ENCODE peak calls at places on chromosomes 3 and 15, in nine cellular contexts. One of them, this sample, is unnamed.

GRCh38 chr15:48389701-48390143 is 58.5 kb downstream of the DUT start:
- DNase-seq in progenitor cell of endocrine pancreas: no peak
- DNase-seq in fibroblast of lung: peak; percentile 77
- DNase-seq in left ventricle myocardium inferior: no peak
- DNase-seq in HTR-8/SVneo: no peak
- DNase-seq in activated CD4-positive, alpha-beta T cell treated with anti-CD3 and anti-CD28 coated beads, Interleukin-2, amount 50 U/mL, for 24 hours: no peak
- DNase-seq in stimulated activated CD4-positive, alpha-beta T cell treated with anti-CD3 and anti-CD28 coated beads, TNF-alpha, amount 100 ng/mL, for 48 hours: no peak
- DNase-seq in HS-5: no peak
- DNase-seq in activated naive CD8-positive, alpha-beta T cell treated with anti-CD3 and anti-CD28 coated beads for 36 hours: no peak
- DNase-seq in this sample: no peak

GRCh38 chr3:30848093-30848779 is 46.2 kb downstream of the GADL1 start:
- DNase-seq in progenitor cell of endocrine pancreas: no peak
- DNase-seq in fibroblast of lung: no peak
- DNase-seq in left ventricle myocardium inferior: no peak
- DNase-seq in HTR-8/SVneo: no peak
- DNase-seq in activated CD4-positive, alpha-beta T cell treated with anti-CD3 and anti-CD28 coated beads, Interleukin-2, amount 50 U/mL, for 24 hours: no peak
- DNase-seq in stimulated activated CD4-positive, alpha-beta T cell treated with anti-CD3 and anti-CD28 coated beads, TNF-alpha, amount 100 ng/mL, for 48 hours: no peak
- DNase-seq in HS-5: no peak
- DNase-seq in activated naive CD8-positive, alpha-beta T cell treated with anti-CD3 and anti-CD28 coated beads for 36 hours: no peak
- DNase-seq in this sample: no peak

GRCh38 chr15:39404767-39405173 is 176.1 kb upstream of the THBS1 start:
- DNase-seq in progenitor cell of endocrine pancreas: no peak
- DNase-seq in fibroblast of lung: peak; percentile 86
- DNase-seq in left ventricle myocardium inferior: no peak
- DNase-seq in HTR-8/SVneo: peak; percentile 72
- DNase-seq in activated CD4-positive, alpha-beta T cell treated with anti-CD3 and anti-CD28 coated beads, Interleukin-2, amount 50 U/mL, for 24 hours: no peak
- DNase-seq in stimulated activated CD4-positive, alpha-beta T cell treated with anti-CD3 and anti-CD28 coated beads, TNF-alpha, amount 100 ng/mL, for 48 hours: no peak
- DNase-seq in HS-5: peak; percentile 96
- DNase-seq in activated naive CD8-positive, alpha-beta T cell treated with anti-CD3 and anti-CD28 coated beads for 36 hours: no peak
- DNase-seq in this sample: no peak

GRCh38 chr3:5190147-5190791 is 2.8 kb downstream of the EDEM1 start:
- DNase-seq in progenitor cell of endocrine pancreas: no peak
- DNase-seq in fibroblast of lung: no peak
- DNase-seq in left ventricle myocardium inferior: no peak
- DNase-seq in HTR-8/SVneo: no peak
- DNase-seq in activated CD4-positive, alpha-beta T cell treated with anti-CD3 and anti-CD28 coated beads, Interleukin-2, amount 50 U/mL, for 24 hours: no peak
- DNase-seq in stimulated activated CD4-positive, alpha-beta T cell treated with anti-CD3 and anti-CD28 coated beads, TNF-alpha, amount 100 ng/mL, for 48 hours: peak; percentile 15
- DNase-seq in HS-5: no peak
- DNase-seq in activated naive CD8-positive, alpha-beta T cell treated with anti-CD3 and anti-CD28 coated beads for 36 hours: no peak
- DNase-seq in this sample: no peak

GRCh38 chr3:1214928-1215327 is 122.1 kb downstream of the CNTN6 start:
- DNase-seq in progenitor cell of endocrine pancreas: no peak
- DNase-seq in fibroblast of lung: peak; percentile 74
- DNase-seq in left ventricle myocardium inferior: no peak
- DNase-seq in HTR-8/SVneo: no peak
- DNase-seq in activated CD4-positive, alpha-beta T cell treated with anti-CD3 and anti-CD28 coated beads, Interleukin-2, amount 50 U/mL, for 24 hours: no peak
- DNase-seq in stimulated activated CD4-positive, alpha-beta T cell treated with anti-CD3 and anti-CD28 coated beads, TNF-alpha, amount 100 ng/mL, for 48 hours: no peak
- DNase-seq in HS-5: no peak
- DNase-seq in activated naive CD8-positive, alpha-beta T cell treated with anti-CD3 and anti-CD28 coated beads for 36 hours: no peak
- DNase-seq in this sample: no peak

GRCh38 chr3:29144807-29145206 is 136.1 kb upstream of the RBMS3 start:
- DNase-seq in progenitor cell of endocrine pancreas: no peak
- DNase-seq in fibroblast of lung: peak; percentile 51
- DNase-seq in left ventricle myocardium inferior: peak; percentile 20
- DNase-seq in HTR-8/SVneo: no peak
- DNase-seq in activated CD4-positive, alpha-beta T cell treated with anti-CD3 and anti-CD28 coated beads, Interleukin-2, amount 50 U/mL, for 24 hours: no peak
- DNase-seq in stimulated activated CD4-positive, alpha-beta T cell treated with anti-CD3 and anti-CD28 coated beads, TNF-alpha, amount 100 ng/mL, for 48 hours: no peak
- DNase-seq in HS-5: no peak
- DNase-seq in activated naive CD8-positive, alpha-beta T cell treated with anti-CD3 and anti-CD28 coated beads for 36 hours: no peak
- DNase-seq in this sample: no peak

GRCh38 chr3:112472676-112473075 is 26.6 kb downstream of the BTLA start:
- DNase-seq in progenitor cell of endocrine pancreas: no peak
- DNase-seq in fibroblast of lung: peak; percentile 6
- DNase-seq in left ventricle myocardium inferior: no peak
- DNase-seq in HTR-8/SVneo: no peak
- DNase-seq in activated CD4-positive, alpha-beta T cell treated with anti-CD3 and anti-CD28 coated beads, Interleukin-2, amount 50 U/mL, for 24 hours: no peak
- DNase-seq in stimulated activated CD4-positive, alpha-beta T cell treated with anti-CD3 and anti-CD28 coated beads, TNF-alpha, amount 100 ng/mL, for 48 hours: no peak
- DNase-seq in HS-5: no peak
- DNase-seq in activated naive CD8-positive, alpha-beta T cell treated with anti-CD3 and anti-CD28 coated beads for 36 hours: no peak
- DNase-seq in this sample: no peak

GRCh38 chr3:55307622-55308021 is 179.5 kb downstream of the WNT5A start:
- DNase-seq in progenitor cell of endocrine pancreas: no peak
- DNase-seq in fibroblast of lung: no peak
- DNase-seq in left ventricle myocardium inferior: no peak
- DNase-seq in HTR-8/SVneo: no peak
- DNase-seq in activated CD4-positive, alpha-beta T cell treated with anti-CD3 and anti-CD28 coated beads, Interleukin-2, amount 50 U/mL, for 24 hours: no peak
- DNase-seq in stimulated activated CD4-positive, alpha-beta T cell treated with anti-CD3 and anti-CD28 coated beads, TNF-alpha, amount 100 ng/mL, for 48 hours: no peak
- DNase-seq in HS-5: no peak
- DNase-seq in activated naive CD8-positive, alpha-beta T cell treated with anti-CD3 and anti-CD28 coated beads for 36 hours: no peak
- DNase-seq in this sample: no peak

GRCh38 chr3:52108302-52109232 is 45.7 kb downstream of the POC1A start:
- DNase-seq in progenitor cell of endocrine pancreas: no peak
- DNase-seq in fibroblast of lung: no peak
- DNase-seq in left ventricle myocardium inferior: peak; percentile 55
- DNase-seq in HTR-8/SVneo: no peak
- DNase-seq in activated CD4-positive, alpha-beta T cell treated with anti-CD3 and anti-CD28 coated beads, Interleukin-2, amount 50 U/mL, for 24 hours: no peak
- DNase-seq in stimulated activated CD4-positive, alpha-beta T cell treated with anti-CD3 and anti-CD28 coated beads, TNF-alpha, amount 100 ng/mL, for 48 hours: no peak
- DNase-seq in HS-5: no peak
- DNase-seq in activated naive CD8-positive, alpha-beta T cell treated with anti-CD3 and anti-CD28 coated beads for 36 hours: no peak
- DNase-seq in this sample: no peak

GRCh38 chr3:149330609-149331008 is 2.8 kb downstream of the TM4SF18 start:
- DNase-seq in progenitor cell of endocrine pancreas: no peak
- DNase-seq in fibroblast of lung: peak; percentile 33
- DNase-seq in left ventricle myocardium inferior: no peak
- DNase-seq in HTR-8/SVneo: no peak
- DNase-seq in activated CD4-positive, alpha-beta T cell treated with anti-CD3 and anti-CD28 coated beads, Interleukin-2, amount 50 U/mL, for 24 hours: no peak
- DNase-seq in stimulated activated CD4-positive, alpha-beta T cell treated with anti-CD3 and anti-CD28 coated beads, TNF-alpha, amount 100 ng/mL, for 48 hours: no peak
- DNase-seq in HS-5: no peak
- DNase-seq in activated naive CD8-positive, alpha-beta T cell treated with anti-CD3 and anti-CD28 coated beads for 36 hours: no peak
- DNase-seq in this sample: no peak

GRCh38 chr15:77013786-77014136 is 18.8 kb downstream of the PSTPIP1 start:
- DNase-seq in progenitor cell of endocrine pancreas: no peak
- DNase-seq in fibroblast of lung: no peak
- DNase-seq in left ventricle myocardium inferior: no peak
- DNase-seq in HTR-8/SVneo: no peak
- DNase-seq in activated CD4-positive, alpha-beta T cell treated with anti-CD3 and anti-CD28 coated beads, Interleukin-2, amount 50 U/mL, for 24 hours: peak; percentile 88
- DNase-seq in stimulated activated CD4-positive, alpha-beta T cell treated with anti-CD3 and anti-CD28 coated beads, TNF-alpha, amount 100 ng/mL, for 48 hours: peak; percentile 84
- DNase-seq in HS-5: no peak
- DNase-seq in activated naive CD8-positive, alpha-beta T cell treated with anti-CD3 and anti-CD28 coated beads for 36 hours: peak; percentile 90
- DNase-seq in this sample: no peak

GRCh38 chr3:64188810-64189560 is 36.3 kb downstream of the PRICKLE2 start:
- DNase-seq in progenitor cell of endocrine pancreas: no peak
- DNase-seq in fibroblast of lung: peak; percentile 96
- DNase-seq in left ventricle myocardium inferior: no peak
- DNase-seq in HTR-8/SVneo: peak; percentile 64
- DNase-seq in activated CD4-positive, alpha-beta T cell treated with anti-CD3 and anti-CD28 coated beads, Interleukin-2, amount 50 U/mL, for 24 hours: no peak
- DNase-seq in stimulated activated CD4-positive, alpha-beta T cell treated with anti-CD3 and anti-CD28 coated beads, TNF-alpha, amount 100 ng/mL, for 48 hours: no peak
- DNase-seq in HS-5: peak; percentile 86
- DNase-seq in activated naive CD8-positive, alpha-beta T cell treated with anti-CD3 and anti-CD28 coated beads for 36 hours: no peak
- DNase-seq in this sample: no peak

GRCh38 chr15:84833447-84833846 is 16.3 kb downstream of the ALPK3 start:
- DNase-seq in progenitor cell of endocrine pancreas: no peak
- DNase-seq in fibroblast of lung: peak; percentile 52
- DNase-seq in left ventricle myocardium inferior: no peak
- DNase-seq in HTR-8/SVneo: no peak
- DNase-seq in activated CD4-positive, alpha-beta T cell treated with anti-CD3 and anti-CD28 coated beads, Interleukin-2, amount 50 U/mL, for 24 hours: no peak
- DNase-seq in stimulated activated CD4-positive, alpha-beta T cell treated with anti-CD3 and anti-CD28 coated beads, TNF-alpha, amount 100 ng/mL, for 48 hours: no peak
- DNase-seq in HS-5: no peak
- DNase-seq in activated naive CD8-positive, alpha-beta T cell treated with anti-CD3 and anti-CD28 coated beads for 36 hours: no peak
- DNase-seq in this sample: no peak

GRCh38 chr3:143707848-143708247 is 140.4 kb downstream of the SLC9A9 start:
- DNase-seq in progenitor cell of endocrine pancreas: no peak
- DNase-seq in fibroblast of lung: peak; percentile 27
- DNase-seq in left ventricle myocardium inferior: no peak
- DNase-seq in HTR-8/SVneo: no peak
- DNase-seq in activated CD4-positive, alpha-beta T cell treated with anti-CD3 and anti-CD28 coated beads, Interleukin-2, amount 50 U/mL, for 24 hours: no peak
- DNase-seq in stimulated activated CD4-positive, alpha-beta T cell treated with anti-CD3 and anti-CD28 coated beads, TNF-alpha, amount 100 ng/mL, for 48 hours: no peak
- DNase-seq in HS-5: no peak
- DNase-seq in activated naive CD8-positive, alpha-beta T cell treated with anti-CD3 and anti-CD28 coated beads for 36 hours: no peak
- DNase-seq in this sample: no peak

GRCh38 chr3:4834403-4834866 is 144.8 kb upstream of the BHLHE40 start:
- DNase-seq in progenitor cell of endocrine pancreas: no peak
- DNase-seq in fibroblast of lung: peak; percentile 72
- DNase-seq in left ventricle myocardium inferior: no peak
- DNase-seq in HTR-8/SVneo: no peak
- DNase-seq in activated CD4-positive, alpha-beta T cell treated with anti-CD3 and anti-CD28 coated beads, Interleukin-2, amount 50 U/mL, for 24 hours: peak; percentile 62
- DNase-seq in stimulated activated CD4-positive, alpha-beta T cell treated with anti-CD3 and anti-CD28 coated beads, TNF-alpha, amount 100 ng/mL, for 48 hours: peak; percentile 66
- DNase-seq in HS-5: no peak
- DNase-seq in activated naive CD8-positive, alpha-beta T cell treated with anti-CD3 and anti-CD28 coated beads for 36 hours: peak; percentile 83
- DNase-seq in this sample: no peak

GRCh38 chr15:89448825-89449224 is 47.6 kb downstream of the RHCG start:
- DNase-seq in progenitor cell of endocrine pancreas: no peak
- DNase-seq in fibroblast of lung: no peak
- DNase-seq in left ventricle myocardium inferior: no peak
- DNase-seq in HTR-8/SVneo: no peak
- DNase-seq in activated CD4-positive, alpha-beta T cell treated with anti-CD3 and anti-CD28 coated beads, Interleukin-2, amount 50 U/mL, for 24 hours: no peak
- DNase-seq in stimulated activated CD4-positive, alpha-beta T cell treated with anti-CD3 and anti-CD28 coated beads, TNF-alpha, amount 100 ng/mL, for 48 hours: no peak
- DNase-seq in HS-5: no peak
- DNase-seq in activated naive CD8-positive, alpha-beta T cell treated with anti-CD3 and anti-CD28 coated beads for 36 hours: no peak
- DNase-seq in this sample: no peak

GRCh38 chr3:38644662-38645053 is 4.8 kb downstream of the SCN5A start:
- DNase-seq in progenitor cell of endocrine pancreas: no peak
- DNase-seq in fibroblast of lung: no peak
- DNase-seq in left ventricle myocardium inferior: peak; percentile 61
- DNase-seq in HTR-8/SVneo: no peak
- DNase-seq in activated CD4-positive, alpha-beta T cell treated with anti-CD3 and anti-CD28 coated beads, Interleukin-2, amount 50 U/mL, for 24 hours: no peak
- DNase-seq in stimulated activated CD4-positive, alpha-beta T cell treated with anti-CD3 and anti-CD28 coated beads, TNF-alpha, amount 100 ng/mL, for 48 hours: no peak
- DNase-seq in HS-5: no peak
- DNase-seq in activated naive CD8-positive, alpha-beta T cell treated with anti-CD3 and anti-CD28 coated beads for 36 hours: no peak
- DNase-seq in this sample: no peak

GRCh38 chr3:63067999-63068645 is 192.9 kb upstream of the CADPS start:
- DNase-seq in progenitor cell of endocrine pancreas: peak; percentile 52
- DNase-seq in fibroblast of lung: peak; percentile 59
- DNase-seq in left ventricle myocardium inferior: no peak
- DNase-seq in HTR-8/SVneo: no peak
- DNase-seq in activated CD4-positive, alpha-beta T cell treated with anti-CD3 and anti-CD28 coated beads, Interleukin-2, amount 50 U/mL, for 24 hours: no peak
- DNase-seq in stimulated activated CD4-positive, alpha-beta T cell treated with anti-CD3 and anti-CD28 coated beads, TNF-alpha, amount 100 ng/mL, for 48 hours: no peak
- DNase-seq in HS-5: no peak
- DNase-seq in activated naive CD8-positive, alpha-beta T cell treated with anti-CD3 and anti-CD28 coated beads for 36 hours: no peak
- DNase-seq in this sample: peak; percentile 26

GRCh38 chr3:183244219-183244618 is 8.8 kb upstream of the B3GNT5 start:
- DNase-seq in progenitor cell of endocrine pancreas: no peak
- DNase-seq in fibroblast of lung: peak; percentile 36
- DNase-seq in left ventricle myocardium inferior: peak; percentile 38
- DNase-seq in HTR-8/SVneo: no peak
- DNase-seq in activated CD4-positive, alpha-beta T cell treated with anti-CD3 and anti-CD28 coated beads, Interleukin-2, amount 50 U/mL, for 24 hours: no peak
- DNase-seq in stimulated activated CD4-positive, alpha-beta T cell treated with anti-CD3 and anti-CD28 coated beads, TNF-alpha, amount 100 ng/mL, for 48 hours: no peak
- DNase-seq in HS-5: no peak
- DNase-seq in activated naive CD8-positive, alpha-beta T cell treated with anti-CD3 and anti-CD28 coated beads for 36 hours: no peak
- DNase-seq in this sample: no peak

GRCh38 chr3:41200669-41201021 is 1.3 kb downstream of the CTNNB1 start:
- DNase-seq in progenitor cell of endocrine pancreas: no peak
- DNase-seq in fibroblast of lung: peak; percentile 80
- DNase-seq in left ventricle myocardium inferior: no peak
- DNase-seq in HTR-8/SVneo: no peak
- DNase-seq in activated CD4-positive, alpha-beta T cell treated with anti-CD3 and anti-CD28 coated beads, Interleukin-2, amount 50 U/mL, for 24 hours: no peak
- DNase-seq in stimulated activated CD4-positive, alpha-beta T cell treated with anti-CD3 and anti-CD28 coated beads, TNF-alpha, amount 100 ng/mL, for 48 hours: no peak
- DNase-seq in HS-5: peak; percentile 34
- DNase-seq in activated naive CD8-positive, alpha-beta T cell treated with anti-CD3 and anti-CD28 coated beads for 36 hours: no peak
- DNase-seq in this sample: no peak

GRCh38 chr3:66405701-66406091 is 95.1 kb downstream of the LRIG1 start:
- DNase-seq in progenitor cell of endocrine pancreas: no peak
- DNase-seq in fibroblast of lung: peak; percentile 95
- DNase-seq in left ventricle myocardium inferior: no peak
- DNase-seq in HTR-8/SVneo: peak; percentile 34
- DNase-seq in activated CD4-positive, alpha-beta T cell treated with anti-CD3 and anti-CD28 coated beads, Interleukin-2, amount 50 U/mL, for 24 hours: no peak
- DNase-seq in stimulated activated CD4-positive, alpha-beta T cell treated with anti-CD3 and anti-CD28 coated beads, TNF-alpha, amount 100 ng/mL, for 48 hours: no peak
- DNase-seq in HS-5: peak; percentile 69
- DNase-seq in activated naive CD8-positive, alpha-beta T cell treated with anti-CD3 and anti-CD28 coated beads for 36 hours: no peak
- DNase-seq in this sample: no peak

GRCh38 chr3:50154840-50155490 is at the start of gene SEMA3F:
- DNase-seq in progenitor cell of endocrine pancreas: peak; percentile 70
- DNase-seq in fibroblast of lung: peak; percentile 73
- DNase-seq in left ventricle myocardium inferior: peak; percentile 63
- DNase-seq in HTR-8/SVneo: peak; percentile 71
- DNase-seq in activated CD4-positive, alpha-beta T cell treated with anti-CD3 and anti-CD28 coated beads, Interleukin-2, amount 50 U/mL, for 24 hours: peak; percentile 34
- DNase-seq in stimulated activated CD4-positive, alpha-beta T cell treated with anti-CD3 and anti-CD28 coated beads, TNF-alpha, amount 100 ng/mL, for 48 hours: peak; percentile 13
- DNase-seq in HS-5: no peak
- DNase-seq in activated naive CD8-positive, alpha-beta T cell treated with anti-CD3 and anti-CD28 coated beads for 36 hours: peak; percentile 80
- DNase-seq in this sample: peak; percentile 88

GRCh38 chr3:9342696-9343095 is 20.2 kb upstream of the THUMPD3 start:
- DNase-seq in progenitor cell of endocrine pancreas: no peak
- DNase-seq in fibroblast of lung: no peak
- DNase-seq in left ventricle myocardium inferior: no peak
- DNase-seq in HTR-8/SVneo: no peak
- DNase-seq in activated CD4-positive, alpha-beta T cell treated with anti-CD3 and anti-CD28 coated beads, Interleukin-2, amount 50 U/mL, for 24 hours: no peak
- DNase-seq in stimulated activated CD4-positive, alpha-beta T cell treated with anti-CD3 and anti-CD28 coated beads, TNF-alpha, amount 100 ng/mL, for 48 hours: no peak
- DNase-seq in HS-5: no peak
- DNase-seq in activated naive CD8-positive, alpha-beta T cell treated with anti-CD3 and anti-CD28 coated beads for 36 hours: no peak
- DNase-seq in this sample: no peak

GRCh38 chr3:159763466-159764210 is 225.0 kb upstream of the IL12A start:
- DNase-seq in progenitor cell of endocrine pancreas: peak; percentile 58
- DNase-seq in fibroblast of lung: peak; percentile 89
- DNase-seq in left ventricle myocardium inferior: peak; percentile 82
- DNase-seq in HTR-8/SVneo: peak; percentile 82
- DNase-seq in activated CD4-positive, alpha-beta T cell treated with anti-CD3 and anti-CD28 coated beads, Interleukin-2, amount 50 U/mL, for 24 hours: peak; percentile 7
- DNase-seq in stimulated activated CD4-positive, alpha-beta T cell treated with anti-CD3 and anti-CD28 coated beads, TNF-alpha, amount 100 ng/mL, for 48 hours: peak; percentile 14
- DNase-seq in HS-5: peak; percentile 72
- DNase-seq in activated naive CD8-positive, alpha-beta T cell treated with anti-CD3 and anti-CD28 coated beads for 36 hours: peak; percentile 69
- DNase-seq in this sample: peak; percentile 86

GRCh38 chr3:49872801-49873281 is 3.1 kb upstream of the CAMKV start:
- DNase-seq in progenitor cell of endocrine pancreas: no peak
- DNase-seq in fibroblast of lung: no peak
- DNase-seq in left ventricle myocardium inferior: no peak
- DNase-seq in HTR-8/SVneo: no peak
- DNase-seq in activated CD4-positive, alpha-beta T cell treated with anti-CD3 and anti-CD28 coated beads, Interleukin-2, amount 50 U/mL, for 24 hours: no peak
- DNase-seq in stimulated activated CD4-positive, alpha-beta T cell treated with anti-CD3 and anti-CD28 coated beads, TNF-alpha, amount 100 ng/mL, for 48 hours: no peak
- DNase-seq in HS-5: no peak
- DNase-seq in activated naive CD8-positive, alpha-beta T cell treated with anti-CD3 and anti-CD28 coated beads for 36 hours: peak; percentile 41
- DNase-seq in this sample: no peak

GRCh38 chr15:69624816-69625215 is 172.2 kb downstream of the RPLP1 start:
- DNase-seq in progenitor cell of endocrine pancreas: no peak
- DNase-seq in fibroblast of lung: no peak
- DNase-seq in left ventricle myocardium inferior: no peak
- DNase-seq in HTR-8/SVneo: no peak
- DNase-seq in activated CD4-positive, alpha-beta T cell treated with anti-CD3 and anti-CD28 coated beads, Interleukin-2, amount 50 U/mL, for 24 hours: no peak
- DNase-seq in stimulated activated CD4-positive, alpha-beta T cell treated with anti-CD3 and anti-CD28 coated beads, TNF-alpha, amount 100 ng/mL, for 48 hours: no peak
- DNase-seq in HS-5: no peak
- DNase-seq in activated naive CD8-positive, alpha-beta T cell treated with anti-CD3 and anti-CD28 coated beads for 36 hours: no peak
- DNase-seq in this sample: no peak

GRCh38 chr15:70867911-70868467 is 14.0 kb upstream of the LARP6 start:
- DNase-seq in progenitor cell of endocrine pancreas: no peak
- DNase-seq in fibroblast of lung: peak; percentile 58
- DNase-seq in left ventricle myocardium inferior: no peak
- DNase-seq in HTR-8/SVneo: peak; percentile 18
- DNase-seq in activated CD4-positive, alpha-beta T cell treated with anti-CD3 and anti-CD28 coated beads, Interleukin-2, amount 50 U/mL, for 24 hours: no peak
- DNase-seq in stimulated activated CD4-positive, alpha-beta T cell treated with anti-CD3 and anti-CD28 coated beads, TNF-alpha, amount 100 ng/mL, for 48 hours: no peak
- DNase-seq in HS-5: no peak
- DNase-seq in activated naive CD8-positive, alpha-beta T cell treated with anti-CD3 and anti-CD28 coated beads for 36 hours: no peak
- DNase-seq in this sample: no peak

GRCh38 chr3:6679510-6679909 is 181.4 kb upstream of the GRM7 start:
- DNase-seq in progenitor cell of endocrine pancreas: no peak
- DNase-seq in fibroblast of lung: no peak
- DNase-seq in left ventricle myocardium inferior: no peak
- DNase-seq in HTR-8/SVneo: no peak
- DNase-seq in activated CD4-positive, alpha-beta T cell treated with anti-CD3 and anti-CD28 coated beads, Interleukin-2, amount 50 U/mL, for 24 hours: no peak
- DNase-seq in stimulated activated CD4-positive, alpha-beta T cell treated with anti-CD3 and anti-CD28 coated beads, TNF-alpha, amount 100 ng/mL, for 48 hours: no peak
- DNase-seq in HS-5: no peak
- DNase-seq in activated naive CD8-positive, alpha-beta T cell treated with anti-CD3 and anti-CD28 coated beads for 36 hours: no peak
- DNase-seq in this sample: peak; percentile 37

GRCh38 chr15:35736150-35736549 is 190.2 kb upstream of the DPH6 start:
- DNase-seq in progenitor cell of endocrine pancreas: no peak
- DNase-seq in fibroblast of lung: peak; percentile 53
- DNase-seq in left ventricle myocardium inferior: no peak
- DNase-seq in HTR-8/SVneo: no peak
- DNase-seq in activated CD4-positive, alpha-beta T cell treated with anti-CD3 and anti-CD28 coated beads, Interleukin-2, amount 50 U/mL, for 24 hours: no peak
- DNase-seq in stimulated activated CD4-positive, alpha-beta T cell treated with anti-CD3 and anti-CD28 coated beads, TNF-alpha, amount 100 ng/mL, for 48 hours: no peak
- DNase-seq in HS-5: no peak
- DNase-seq in activated naive CD8-positive, alpha-beta T cell treated with anti-CD3 and anti-CD28 coated beads for 36 hours: no peak
- DNase-seq in this sample: no peak

GRCh38 chr15:84638103-84638502 is 16.0 kb downstream of the WDR73 start:
- DNase-seq in progenitor cell of endocrine pancreas: no peak
- DNase-seq in fibroblast of lung: peak; percentile 20
- DNase-seq in left ventricle myocardium inferior: no peak
- DNase-seq in HTR-8/SVneo: no peak
- DNase-seq in activated CD4-positive, alpha-beta T cell treated with anti-CD3 and anti-CD28 coated beads, Interleukin-2, amount 50 U/mL, for 24 hours: no peak
- DNase-seq in stimulated activated CD4-positive, alpha-beta T cell treated with anti-CD3 and anti-CD28 coated beads, TNF-alpha, amount 100 ng/mL, for 48 hours: no peak
- DNase-seq in HS-5: no peak
- DNase-seq in activated naive CD8-positive, alpha-beta T cell treated with anti-CD3 and anti-CD28 coated beads for 36 hours: no peak
- DNase-seq in this sample: peak; percentile 61

GRCh38 chr3:194395767-194396527 is 3.1 kb downstream of the GP5 start:
- DNase-seq in progenitor cell of endocrine pancreas: no peak
- DNase-seq in fibroblast of lung: no peak
- DNase-seq in left ventricle myocardium inferior: peak; percentile 27
- DNase-seq in HTR-8/SVneo: no peak
- DNase-seq in activated CD4-positive, alpha-beta T cell treated with anti-CD3 and anti-CD28 coated beads, Interleukin-2, amount 50 U/mL, for 24 hours: peak; percentile 36
- DNase-seq in stimulated activated CD4-positive, alpha-beta T cell treated with anti-CD3 and anti-CD28 coated beads, TNF-alpha, amount 100 ng/mL, for 48 hours: peak; percentile 41
- DNase-seq in HS-5: no peak
- DNase-seq in activated naive CD8-positive, alpha-beta T cell treated with anti-CD3 and anti-CD28 coated beads for 36 hours: peak; percentile 71
- DNase-seq in this sample: no peak

This sample was measured in T47D.